ENCODE peak calls at places on chromosomes 11 and 22, in eight cellular contexts. A is GM12865; S is stromal cell of bone marrow; T is CMK; P is HEK293T; W is naive thymus-derived CD4-positive, alpha-beta T cell; X is EL; I is astrocyte of the spinal cord. N is an unnamed sample.

GRCh38 chr22:43293661-43294392 is 49.3 kb downstream of the SCUBE1 start:
- DNase-seq in A (no peak), S (no peak), T (no peak), P (no peak), W (no peak), X (peak; percentile 47), I (no peak), N (no peak)

GRCh38 chr11:44014968-44015623 is 32.7 kb upstream of the ACCSL start:
- DNase-seq in A (no peak), S (no peak), T (no peak), P (no peak), W (no peak), X (peak; percentile 39), I (no peak), N (no peak)

GRCh38 chr11:125074511-125075241 is 11.6 kb downstream of the SLC37A2 start:
- DNase-seq in A (no peak), S (no peak), T (no peak), P (no peak), W (no peak), X (no peak), I (no peak), N (no peak)

GRCh38 chr22:24505337-24505736 is 10.2 kb downstream of the UPB1 start:
- DNase-seq in A (no peak), S (no peak), T (no peak), P (no peak), W (no peak), X (no peak), I (no peak), N (no peak)

GRCh38 chr11:122159173-122159701 is 43.2 kb upstream of the BLID start:
- DNase-seq in A (no peak), S (peak; percentile 71), T (no peak), P (no peak), W (no peak), X (peak; percentile 78), I (peak; percentile 83), N (no peak)

GRCh38 chr11:104366321-104366734 is 202.4 kb upstream of the PDGFD start:
- DNase-seq in A (no peak), S (no peak), T (no peak), P (no peak), W (no peak), X (no peak), I (no peak), N (no peak)

GRCh38 chr11:17864478-17864941 is 129.9 kb downstream of the KCNC1 start:
- DNase-seq in A (peak; percentile 28), S (no peak), T (no peak), P (peak; percentile 39), W (no peak), X (no peak), I (no peak), N (no peak)

GRCh38 chr11:105852427-105852826 is 169.6 kb downstream of the MSANTD4 start:
- DNase-seq in A (no peak), S (no peak), T (no peak), P (no peak), W (no peak), X (no peak), I (no peak), N (no peak)

GRCh38 chr11:72309074-72309598 is 65.2 kb upstream of the PHOX2A start:
- DNase-seq in A (no peak), S (no peak), T (no peak), P (no peak), W (no peak), X (no peak), I (no peak), N (no peak)

GRCh38 chr22:35986085-35986484 is 42.5 kb downstream of the RBFOX2 start:
- DNase-seq in A (no peak), S (peak; percentile 21), T (no peak), P (no peak), W (no peak), X (peak; percentile 25), I (peak; percentile 43), N (no peak)

GRCh38 chr11:93591247-93591898 is 48.2 kb upstream of the SMCO4 start:
- DNase-seq in A (peak; percentile 53), S (no peak), T (no peak), P (no peak), W (no peak), X (peak; percentile 72), I (peak; percentile 72), N (no peak)

GRCh38 chr22:45684169-45684568 is 12.5 kb downstream of the ATXN10 start:
- DNase-seq in A (peak; percentile 37), S (peak; percentile 24), T (no peak), P (no peak), W (no peak), X (peak; percentile 50), I (peak; percentile 45), N (no peak)

GRCh38 chr11:4466168-4466891 is 16.1 kb upstream of the OR52K1 start:
- DNase-seq in A (no peak), S (no peak), T (no peak), P (no peak), W (no peak), X (no peak), I (no peak), N (no peak)

GRCh38 chr11:27469333-27469680 is 3.3 kb downstream of the LGR4 start:
- DNase-seq in A (no peak), S (no peak), T (no peak), P (no peak), W (no peak), X (no peak), I (no peak), N (no peak)

GRCh38 chr22:38240734-38241252 is 32.0 kb downstream of the TMEM184B start:
- DNase-seq in A (no peak), S (peak; percentile 63), T (no peak), P (no peak), W (no peak), X (peak; percentile 91), I (peak; percentile 95), N (no peak)

GRCh38 chr11:11798586-11799438 is 43.0 kb upstream of the USP47 start:
- DNase-seq in A (peak; percentile 77), S (peak; percentile 64), T (peak; percentile 30), P (peak; percentile 28), W (peak; percentile 72), X (peak; percentile 76), I (peak; percentile 77), N (peak; percentile 50)

GRCh38 chr11:131668867-131669780 is 298.7 kb downstream of the NTM start:
- DNase-seq in A (peak; percentile 56), S (no peak), T (peak; percentile 65), P (peak; percentile 68), W (no peak), X (peak; percentile 52), I (peak; percentile 26), N (no peak)

GRCh38 chr11:96155627-96156378 is 187.2 kb downstream of the MAML2 start:
- DNase-seq in A (peak; percentile 86), S (peak; percentile 90), T (no peak), P (peak; percentile 34), W (no peak), X (peak; percentile 99), I (peak; percentile 98), N (no peak)

GRCh38 chr11:3994030-3994640 is 100.5 kb upstream of the RRM1 start:
- DNase-seq in A (no peak), S (peak; percentile 5), T (no peak), P (no peak), W (no peak), X (peak; percentile 21), I (no peak), N (no peak)

GRCh38 chr11:114762437-114762836 is 84.1 kb downstream of the NXPE2 start:
- DNase-seq in A (peak; percentile 13), S (peak; percentile 40), T (peak; percentile 7), P (peak; percentile 71), W (no peak), X (peak; percentile 38), I (peak; percentile 62), N (no peak)

GRCh38 chr11:33256031-33256807 is 962 bp upstream of the HIPK3 start:
- DNase-seq in A (no peak), S (no peak), T (no peak), P (no peak), W (no peak), X (no peak), I (peak; percentile 12), N (no peak)

GRCh38 chr11:68002943-68003845 is 703 bp downstream of the UNC93B1 start:
- DNase-seq in A (peak; percentile 67), S (no peak), T (no peak), P (peak; percentile 28), W (peak; percentile 70), X (no peak), I (no peak), N (peak; percentile 25)

GRCh38 chr11:92536895-92537294 is 312.3 kb downstream of the FAT3 start:
- DNase-seq in A (no peak), S (no peak), T (no peak), P (peak; percentile 16), W (no peak), X (no peak), I (no peak), N (no peak)

GRCh38 chr11:123235117-123235686 is 40.2 kb upstream of the CLMP start:
- DNase-seq in A (peak; percentile 41), S (no peak), T (peak; percentile 9), P (peak; percentile 85), W (peak; percentile 34), X (peak; percentile 36), I (no peak), N (no peak)

GRCh38 chr11:19092342-19092741 is 24.6 kb upstream of the ZDHHC13 start:
- DNase-seq in A (no peak), S (no peak), T (no peak), P (no peak), W (no peak), X (no peak), I (no peak), N (no peak)

GRCh38 chr22:36577019-36577418 is 48.1 kb upstream of the EIF3D start:
- DNase-seq in A (no peak), S (peak; percentile 12), T (no peak), P (no peak), W (no peak), X (peak; percentile 97), I (peak; percentile 84), N (no peak)

N was measured in T-helper 22 cell.